ENCODE peak calls at places on chromosome 13, in five cellular contexts. B, R, I, G and H are unnamed samples.

GRCh38 chr13:75789451-75790197 is 153.5 kb downstream of the LMO7 start:
- DNase-seq in R (no peak), I (no peak), B (no peak), G (no peak), H (no peak)

GRCh38 chr13:27806744-27807387 is 14.6 kb downstream of the GSX1 start:
- DNase-seq in R (no peak), I (no peak), G (no peak), B (no peak), H (no peak)

GRCh38 chr13:41944635-41945401 is 16.1 kb downstream of the VWA8 start:
- DNase-seq in G (no peak), B (peak), R (peak), I (no peak), H (no peak)

GRCh38 chr13:111120422-111120821 is 5.3 kb downstream of the ARHGEF7 start:
- DNase-seq in G (no peak), R (no peak), B (no peak), I (no peak), H (no peak)

GRCh38 chr13:35649162-35649561 is 172.7 kb upstream of the MAB21L1 start:
- DNase-seq in B (no peak), G (no peak), I (no peak), R (no peak), H (no peak)

GRCh38 chr13:27283906-27284523 is 13.4 kb downstream of the RASL11A start:
- DNase-seq in R (no peak), G (peak), I (no peak), B (peak), H (no peak)

GRCh38 chr13:64278493-64278892 is 2862.8 kb upstream of the PCDH20 start:
- DNase-seq in G (no peak), B (no peak), I (no peak), R (no peak), H (no peak)

GRCh38 chr13:31191748-31192147 is 8.0 kb upstream of the B3GLCT start:
- DNase-seq in R (peak), G (no peak), I (no peak), B (no peak), H (no peak)

GRCh38 chr13:94311893-94312292 is 167.6 kb downstream of the DCT start:
- DNase-seq in B (no peak), G (no peak), I (no peak), R (no peak), H (no peak)

GRCh38 chr13:37495046-37495445 is 103.5 kb downstream of the POSTN start:
- DNase-seq in G (no peak), B (no peak), R (no peak), I (no peak), H (no peak)

GRCh38 chr13:99467764-99468163 is 33.5 kb upstream of the TM9SF2 start:
- DNase-seq in R (no peak), G (no peak), I (no peak), B (peak), H (no peak)

GRCh38 chr13:65133094-65133493 is 2097.0 kb downstream of the PCDH9 start:
- DNase-seq in G (no peak), R (no peak), B (peak), I (no peak), H (no peak)

GRCh38 chr13:36919833-36920611 is at the start of gene SMAD9:
- DNase-seq in I (peak), R (peak), B (peak), G (peak), H (no peak)

GRCh38 chr13:104314926-104315535 is 1248.8 kb upstream of the SLC10A2 start:
- DNase-seq in R (no peak), G (no peak), I (no peak), B (no peak), H (no peak)

GRCh38 chr13:78595458-78595818 is 7.9 kb downstream of the POU4F1 start:
- DNase-seq in B (no peak), I (no peak), R (no peak), G (no peak), H (no peak)

GRCh38 chr13:99281811-99282263 is 23.7 kb upstream of the GPR18 start:
- DNase-seq in B (no peak), G (no peak), I (no peak), R (no peak), H (no peak)

GRCh38 chr13:40232321-40232720 is 434.1 kb downstream of the FOXO1 start:
- DNase-seq in I (no peak), R (no peak), B (no peak), G (no peak), H (no peak)

GRCh38 chr13:111005808-111006494 is 91.1 kb upstream of the ANKRD10 start:
- DNase-seq in R (no peak), I (no peak), G (no peak), B (no peak), H (no peak)

GRCh38 chr13:45500492-45501174 is 35.9 kb downstream of the COG3 start:
- DNase-seq in I (no peak), R (peak), B (no peak), G (no peak), H (no peak)

GRCh38 chr13:55199132-55199531 is 1941.6 kb upstream of the PRR20A start:
- DNase-seq in R (peak), B (peak), I (no peak), G (no peak), H (no peak)

GRCh38 chr13:47226516-47226915 is 329.7 kb upstream of the HTR2A start:
- DNase-seq in R (no peak), G (no peak), B (no peak), I (no peak), H (no peak)

GRCh38 chr13:98626298-98626940 is 49.5 kb upstream of the STK24 start:
- DNase-seq in R (no peak), I (peak), G (no peak), B (no peak), H (no peak)

GRCh38 chr13:25300861-25301346 is 521 bp upstream of the NUP58 start:
- DNase-seq in G (no peak), I (no peak), R (no peak), B (no peak), H (no peak)

GRCh38 chr13:85332595-85332994 is 466.6 kb downstream of the SLITRK6 start:
- DNase-seq in B (no peak), G (no peak), R (no peak), I (no peak), H (no peak)

GRCh38 chr13:100542546-100543156 is 45.9 kb downstream of the GGACT start:
- DNase-seq in G (peak), R (peak), I (peak), B (peak), H (peak)

GRCh38 chr13:30169442-30169841 is 137.9 kb downstream of the KATNAL1 start:
- DNase-seq in G (no peak), B (no peak), I (no peak), R (no peak), H (no peak)

GRCh38 chr13:98480915-98481510 is 95.9 kb downstream of the STK24 start:
- DNase-seq in R (no peak), G (peak), I (no peak), B (no peak), H (no peak)

GRCh38 chr13:41639237-41639904 is 182.0 kb downstream of the RGCC start:
- DNase-seq in G (no peak), I (no peak), B (no peak), R (peak), H (no peak)

GRCh38 chr13:109959903-109960302 is 173.5 kb upstream of the IRS2 start:
- DNase-seq in G (no peak), R (no peak), I (no peak), B (no peak), H (no peak)

GRCh38 chr13:97224544-97225324 is 2.6 kb downstream of the MBNL2 start:
- DNase-seq in B (no peak), G (no peak), I (no peak), R (peak), H (no peak)

GRCh38 chr13:111318396-111318795 is 2.0 kb upstream of the TEX29 start:
- DNase-seq in R (no peak), G (no peak), I (peak), B (no peak), H (no peak)

GRCh38 chr13:74173822-74174221 is 39.6 kb upstream of the KLF12 start:
- DNase-seq in I (no peak), R (no peak), B (no peak), G (no peak), H (no peak)
- TF ChIP-seq KDM1A in I (no peak), R (no peak), B (no peak), G (no peak), H (no peak)

GRCh38 chr13:48906200-48906599 is 69.5 kb upstream of the FNDC3A start:
- DNase-seq in G (no peak), I (no peak), R (no peak), B (no peak), H (no peak)

GRCh38 chr13:48909088-48909389 is 66.7 kb upstream of the FNDC3A start:
- DNase-seq in B (no peak), R (no peak), G (no peak), I (no peak), H (no peak)

GRCh38 chr13:48904668-48905290 is 70.9 kb upstream of the FNDC3A start:
- DNase-seq in G (no peak), I (no peak), R (no peak), B (no peak), H (no peak)

GRCh38 chr13:48908381-48909087 is 67.2 kb upstream of the FNDC3A start:
- DNase-seq in I (no peak), G (no peak), B (peak), R (no peak), H (no peak)
- TF ChIP-seq MAX in I (no peak), G (no peak), B (no peak), R (no peak), H (no peak)

GRCh38 chr13:32880636-32881035 is 135.6 kb upstream of the KL start:
- DNase-seq in I (no peak), G (no peak), B (no peak), R (no peak), H (no peak)

GRCh38 chr13:32878172-32878571 is 138.1 kb upstream of the KL start:
- DNase-seq in G (no peak), B (peak), R (no peak), I (no peak), H (no peak)

GRCh38 chr13:32883501-32883900 is 132.7 kb upstream of the KL start:
- DNase-seq in G (no peak), B (no peak), R (no peak), I (no peak), H (no peak)

GRCh38 chr13:32881792-32882175 is 134.4 kb upstream of the KL start:
- DNase-seq in I (no peak), B (no peak), G (no peak), R (no peak), H (no peak)

GRCh38 chr13:32881074-32881791 is 135.0 kb upstream of the KL start:
- DNase-seq in B (no peak), G (no peak), R (no peak), I (no peak), H (no peak)
- TF ChIP-seq KDM1A in B (no peak), G (no peak), R (no peak), I (no peak), H (no peak)

GRCh38 chr13:51849145-51850101 is 4.4 kb upstream of the TMEM272 start:
- DNase-seq in R (peak), I (peak), G (peak), B (peak), H (no peak)
- TF ChIP-seq MAX in R (no peak), I (peak), G (no peak), B (no peak), H (no peak)

DNA sequence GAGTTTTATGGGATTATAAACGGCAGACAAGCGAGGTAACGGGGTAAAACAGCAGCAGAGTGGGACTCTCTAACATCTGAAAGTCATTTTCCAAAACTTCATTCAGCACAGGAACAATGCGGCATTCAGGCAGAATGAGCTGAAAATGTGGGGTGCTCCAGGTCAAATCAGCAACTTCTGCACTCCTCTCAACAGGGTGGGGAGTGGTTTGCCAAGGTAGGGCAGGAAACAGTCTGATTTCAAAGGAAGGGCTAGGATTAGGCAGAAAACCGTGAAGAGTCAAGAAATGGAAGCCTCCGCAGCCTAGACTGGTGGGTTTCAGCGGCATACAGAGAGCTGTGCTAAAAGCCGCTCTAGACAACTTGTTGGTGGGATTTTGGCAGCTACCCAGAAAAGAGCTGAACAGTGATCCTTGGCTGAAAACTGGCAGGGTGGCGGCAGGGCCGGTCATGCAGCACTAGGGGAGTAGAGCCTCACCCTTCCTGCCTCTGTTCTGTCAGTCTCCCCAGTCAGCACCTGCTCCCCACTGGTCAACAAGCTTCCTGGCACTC is 154.2 kb upstream of the KLF12 start:
- DNase-seq in B (no peak), G (no peak), I (peak), R (no peak), H (no peak)
- TF ChIP-seq KDM1A in B (no peak), G (no peak), I (no peak), R (no peak), H (no peak)

GRCh38 chr13:43196171-43196611 is 172.8 kb downstream of the DNAJC15 start:
- DNase-seq in B (no peak), R (no peak), G (no peak), I (no peak), H (no peak)
- TF ChIP-seq MAX in B (no peak), R (no peak), G (no peak), I (no peak), H (no peak)